ENCODE peak calls at places on chromosomes 3 and 15, in nine cellular contexts. E is epithelial cell of esophagus; Q is stimulated activated CD4-positive, alpha-beta T cell treated with anti-CD3 and anti-CD28 coated beads, TNF-alpha, amount 100 ng/mL, for 48 hours; Z is putamen; V is effector CD8-positive, alpha-beta T cell; T is esophagus squamous epithelium; O is stimulated activated naive CD8-positive, alpha-beta T cell treated with anti-CD3 and anti-CD28 coated beads, Interleukin-15, Interleukin-2, amounts not matched to agents 100 U/mL and 50 U/mL, for 24 hours; J is fibroblast of the aortic adventitia; H is Daoy. R is an unnamed sample.
A peak's percentile ranks its signal among the peaks of the same experiment; 100 is the strongest.

GRCh38 chr3:195802795-195803194 is 8.9 kb downstream of the MUC4 start:
- DNase-seq in E (no peak), Q (no peak), Z (no peak), O (no peak), J (peak; percentile 9), H (no peak), V (no peak), T (no peak), R (no peak)

GRCh38 chr15:26773917-26774316 is 1.1 kb upstream of the GABRB3 start:
- DNase-seq in J (no peak), Q (no peak), V (no peak), O (no peak), Z (no peak), T (no peak), E (no peak), H (peak; percentile 8), R (no peak)

GRCh38 chr3:124780767-124781485 is 50.7 kb downstream of the UMPS start:
- DNase-seq in O (no peak), Q (no peak), E (no peak), Z (peak; percentile 74), T (no peak), J (peak; percentile 85), H (peak; percentile 50), V (no peak), R (no peak)

GRCh38 chr15:84911879-84912660 is 27.6 kb downstream of the SLC28A1 start:
- DNase-seq in T (no peak), V (no peak), Q (no peak), O (no peak), E (peak; percentile 79), Z (peak; percentile 63), J (peak; percentile 100), H (peak; percentile 57), R (peak; percentile 98)

GRCh38 chr3:12829886-12830784 is 11.2 kb downstream of the RPL32 start:
- DNase-seq in T (no peak), E (peak; percentile 32), J (no peak), Q (no peak), V (no peak), O (no peak), H (no peak), Z (no peak), R (no peak)

GRCh38 chr3:127491323-127491722 is 99.2 kb downstream of the TPRA1 start:
- DNase-seq in T (no peak), V (no peak), J (no peak), Z (no peak), H (no peak), Q (no peak), E (no peak), O (no peak), R (no peak)

GRCh38 chr15:44598892-44599291 is 61.9 kb downstream of the EIF3J start:
- DNase-seq in J (peak; percentile 80), Q (no peak), T (no peak), Z (no peak), H (no peak), V (no peak), E (no peak), O (no peak), R (no peak)

GRCh38 chr15:69798481-69799315 is 299.0 kb downstream of the TLE3 start:
- DNase-seq in E (no peak), Z (no peak), T (no peak), H (peak; percentile 59), Q (no peak), V (no peak), O (no peak), J (peak; percentile 17), R (peak; percentile 67)

GRCh38 chr3:151379083-151379734 is 5.3 kb downstream of the P2RY12 start:
- DNase-seq in E (peak; percentile 41), H (peak; percentile 43), J (no peak), Q (peak; percentile 12), T (no peak), O (peak; percentile 29), Z (no peak), V (no peak), R (peak; percentile 22)

GRCh38 chr15:84859651-84860050 is 24.8 kb upstream of the SLC28A1 start:
- DNase-seq in T (no peak), O (no peak), Q (no peak), E (no peak), J (no peak), V (no peak), H (no peak), Z (no peak), R (no peak)

GRCh38 chr15:39598958-39599845 is 18.3 kb downstream of the THBS1 start:
- DNase-seq in Z (no peak), Q (no peak), H (peak; percentile 15), O (no peak), V (no peak), T (no peak), J (peak; percentile 50), E (peak; percentile 34), R (no peak)

GRCh38 chr3:14466179-14466903 is 63.9 kb downstream of the SLC6A6 start:
- DNase-seq in H (no peak), T (no peak), V (no peak), O (no peak), J (no peak), E (no peak), Z (no peak), Q (no peak), R (no peak)

GRCh38 chr3:17806201-17806600 is 63.8 kb upstream of the TBC1D5 start:
- DNase-seq in T (no peak), E (no peak), Z (no peak), Q (no peak), H (no peak), J (no peak), V (no peak), O (no peak), R (no peak)

GRCh38 chr3:14780927-14781507 is 37.7 kb upstream of the FGD5 start:
- DNase-seq in H (peak; percentile 48), Q (no peak), V (no peak), E (peak; percentile 67), T (no peak), J (peak; percentile 55), O (peak; percentile 49), Z (no peak), R (peak; percentile 46)

GRCh38 chr3:40178012-40178594 is 131.4 kb upstream of the EIF1B start:
- DNase-seq in O (no peak), J (no peak), T (no peak), Q (no peak), H (no peak), V (no peak), E (no peak), Z (no peak), R (no peak)

GRCh38 chr15:78810377-78811123 is 714 bp downstream of the ADAMTS7 start:
- DNase-seq in J (peak; percentile 40), E (peak; percentile 16), H (peak; percentile 41), T (no peak), V (no peak), O (peak; percentile 15), Z (no peak), Q (no peak), R (no peak)

GRCh38 chr3:126394977-126395321 is 240 bp downstream of the CFAP100 start:
- DNase-seq in J (no peak), V (no peak), Z (no peak), Q (no peak), H (no peak), O (no peak), E (no peak), T (no peak), R (no peak)

GRCh38 chr3:44069276-44069675 is 172.4 kb upstream of the TOPAZ1 start:
- DNase-seq in Z (no peak), Q (no peak), H (no peak), E (peak; percentile 39), T (no peak), J (no peak), V (no peak), O (no peak), R (no peak)

GRCh38 chr15:38886315-38887163 is 321.9 kb upstream of the RASGRP1 start:
- DNase-seq in Z (no peak), J (peak; percentile 88), O (no peak), V (no peak), Q (no peak), E (peak; percentile 86), H (peak; percentile 58), T (no peak), R (peak; percentile 74)

GRCh38 chr3:36707623-36708409 is 56.5 kb downstream of the DCLK3 start:
- DNase-seq in Z (no peak), V (no peak), O (no peak), T (no peak), E (peak; percentile 87), Q (no peak), H (peak; percentile 30), J (peak; percentile 21), R (peak; percentile 86)

GRCh38 chr15:91984006-91984405 is 130.5 kb downstream of the SLCO3A1 start:
- DNase-seq in J (peak; percentile 87), Q (no peak), Z (no peak), O (no peak), V (no peak), T (no peak), H (no peak), E (no peak), R (no peak)

GRCh38 chr3:14870564-14871060 is 51.9 kb downstream of the FGD5 start:
- DNase-seq in Q (no peak), Z (no peak), J (no peak), O (no peak), V (no peak), H (no peak), T (no peak), E (no peak), R (no peak)

GRCh38 chr3:188647237-188647636 is 493.3 kb downstream of the LPP start:
- DNase-seq in O (no peak), V (no peak), Z (no peak), Q (no peak), T (no peak), J (no peak), E (no peak), H (no peak), R (no peak)

GRCh38 chr3:195583831-195584542 is at the start of gene APOD:
- DNase-seq in J (peak; percentile 38), Z (peak; percentile 90), V (no peak), E (peak; percentile 44), Q (no peak), O (no peak), H (peak; percentile 18), T (no peak), R (no peak)